ENCODE peak calls at places on chromosome 3, in seven cellular contexts. L is K562, Y is GM23248, N is MM.1S, G is mammary epithelial cell, S is neural progenitor cell, O is Karpas-422. A is an unnamed sample.

GRCh38 chr3:126424039-126424717 is 29.5 kb downstream of the CFAP100 start:
- DNase-seq in O (no peak), L (no peak), N (no peak), S (no peak), Y (no peak), G (no peak), A (no peak)

GRCh38 chr3:46845860-46846623 is 17.2 kb downstream of the MYL3 start:
- DNase-seq in O (peak; percentile 91), G (peak; percentile 18), L (peak; percentile 67), N (peak; percentile 31), S (peak; percentile 81), Y (peak; percentile 95), A (no peak)

GRCh38 chr3:100257601-100258000 is 3.2 kb upstream of the TBC1D23 start:
- DNase-seq in L (peak; percentile 46), S (no peak), N (no peak), Y (peak; percentile 88), O (no peak), G (no peak), A (no peak)

GRCh38 chr3:33063651-33064051 is 33.3 kb downstream of the GLB1 start:
- DNase-seq in L (no peak), O (no peak), G (no peak), Y (peak; percentile 82), N (peak; percentile 41), S (no peak), A (no peak)

GRCh38 chr3:177284383-177284881 is 87.2 kb upstream of the TBL1XR1 start:
- DNase-seq in Y (peak; percentile 60), O (no peak), N (no peak), G (no peak), S (peak; percentile 48), L (peak; percentile 91), A (no peak)

GRCh38 chr3:39067286-39067685 is 15.5 kb downstream of the WDR48 start:
- DNase-seq in G (peak; percentile 66), L (no peak), Y (peak; percentile 29), N (no peak), S (no peak), O (no peak), A (no peak)

GRCh38 chr3:21718943-21719591 is 31.9 kb downstream of the ZNF385D start:
- DNase-seq in N (no peak), Y (no peak), G (no peak), S (peak; percentile 21), L (no peak), O (no peak), A (no peak)

GRCh38 chr3:167671878-167672427 is 18.2 kb upstream of the WDR49 start:
- DNase-seq in N (no peak), S (no peak), Y (no peak), G (no peak), L (no peak), O (no peak), A (no peak)

GRCh38 chr3:59451800-59452741 is 402.2 kb upstream of the CFAP20DC start:
- DNase-seq in Y (no peak), S (no peak), G (no peak), N (no peak), L (no peak), O (no peak), A (no peak)

GRCh38 chr3:149589332-149589731 is 68.5 kb downstream of the WWTR1 start:
- DNase-seq in N (no peak), G (no peak), Y (peak; percentile 91), O (no peak), S (no peak), L (no peak), A (no peak)

GRCh38 chr3:149588909-149589308 is 68.9 kb downstream of the WWTR1 start:
- DNase-seq in L (no peak), N (no peak), G (no peak), Y (no peak), S (no peak), O (no peak), A (no peak)

GRCh38 chr3:149592758-149593240 is 65.0 kb downstream of the WWTR1 start:
- DNase-seq in N (no peak), Y (no peak), S (peak; percentile 31), O (no peak), G (peak; percentile 66), L (no peak), A (no peak)

GRCh38 chr3:149593416-149594160 is 64.2 kb downstream of the WWTR1 start:
- DNase-seq in L (no peak), G (no peak), S (peak; percentile 75), Y (no peak), N (no peak), O (no peak), A (no peak)

DNA sequence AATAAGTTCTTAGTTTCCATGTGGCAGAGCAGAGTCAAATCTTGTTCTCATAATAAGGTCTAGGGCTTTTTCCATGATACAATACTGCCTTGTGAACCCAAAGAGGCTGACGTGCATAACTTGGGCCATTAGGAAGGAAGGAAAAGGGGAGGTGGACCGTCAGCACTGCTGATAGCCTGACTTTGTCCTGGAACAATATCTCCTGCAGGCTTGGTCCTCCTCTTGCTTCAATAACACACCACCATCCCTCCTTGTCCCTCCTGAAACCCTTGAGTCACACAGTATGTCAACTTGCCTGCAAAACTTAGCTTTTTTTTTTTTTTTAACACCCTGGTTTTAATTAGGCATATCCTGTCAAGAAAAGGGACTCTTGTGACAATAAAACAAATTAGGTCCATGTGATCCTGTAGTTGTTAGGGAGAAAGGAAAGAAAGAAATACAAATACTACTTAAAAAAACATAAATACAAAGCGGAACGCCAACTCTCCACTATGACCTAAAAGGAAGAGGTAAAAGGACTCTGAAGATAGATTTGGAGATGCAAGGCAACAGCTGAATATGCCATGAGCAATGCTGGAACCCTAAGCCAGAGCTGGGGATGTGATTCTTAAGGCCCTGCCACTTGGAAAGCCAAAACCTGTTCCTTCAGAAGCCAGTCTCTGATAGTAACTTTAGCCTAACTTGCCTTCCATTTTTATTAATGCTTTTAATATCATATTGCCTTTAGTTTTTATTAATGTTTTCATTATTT is 67.0 kb downstream of the WWTR1 start:
- DNase-seq in G (no peak), L (no peak), Y (no peak), S (no peak), O (no peak), N (no peak), A (no peak)
- H3K9ac ChIP-seq in G (no peak overlapping the region), L (no peak overlapping the region), Y (no peak overlapping the region), S (no peak overlapping the region), O (no peak overlapping the region), N (no peak overlapping the region), A (no peak overlapping the region)

GRCh38 chr3:3200632-3201212 is 21.2 kb upstream of the CRBN start:
- DNase-seq in N (peak; percentile 87), S (peak; percentile 80), L (peak; percentile 71), G (peak; percentile 46), O (peak; percentile 83), Y (peak; percentile 82), A (no peak)

GRCh38 chr3:3196148-3196861 is 16.8 kb upstream of the CRBN start:
- DNase-seq in S (peak; percentile 48), N (peak; percentile 26), G (no peak), O (peak; percentile 59), Y (peak; percentile 25), L (peak; percentile 49), A (no peak)

GRCh38 chr3:3201584-3201983 is 22.1 kb upstream of the CRBN start:
- DNase-seq in G (no peak), L (no peak), O (no peak), N (peak; percentile 90), S (no peak), Y (no peak), A (no peak)
- H3K4me2 ChIP-seq in G (no peak overlapping the region), L (no peak overlapping the region), O (no peak overlapping the region), N (peak overlapping the region; percentile 65), S (no peak overlapping the region), Y (no peak overlapping the region), A (no peak overlapping the region)

GRCh38 chr3:125117631-125118191 is 61.9 kb upstream of the HEG1 start:
- DNase-seq in O (no peak), N (no peak), S (no peak), G (no peak), L (no peak), Y (no peak), A (no peak)
- H3K27ac ChIP-seq in O (peak overlapping the region; percentile 96), N (no peak overlapping the region), S (no peak overlapping the region), G (no peak overlapping the region), L (no peak overlapping the region), Y (no peak overlapping the region), A (no peak overlapping the region)

GRCh38 chr3:58008140-58009025 is at the start of gene FLNB:
- DNase-seq in O (peak; percentile 92), G (peak; percentile 66), L (peak; percentile 80), N (peak; percentile 77), S (peak; percentile 91), Y (peak; percentile 88), A (no peak)
- H3K9ac ChIP-seq in O (peak within 1 kb of the TSS; percentile 82), G (peak within 1 kb of the TSS; percentile 75), L (peak within 1 kb of the TSS; percentile 97), N (peak within 1 kb of the TSS; percentile 35), S (peak within 1 kb of the TSS; percentile 48), Y (peak within 1 kb of the TSS; percentile 93), A (peak within 1 kb of the TSS; percentile 85)

GRCh38 chr3:150144309-150144708 is 173.6 kb upstream of the PFN2 start:
- DNase-seq in O (no peak), S (no peak), N (no peak), L (no peak), G (no peak), Y (no peak), A (no peak)

GRCh38 chr3:150147776-150148175 is 177.1 kb upstream of the PFN2 start:
- DNase-seq in O (no peak), N (no peak), S (no peak), Y (peak; percentile 38), G (no peak), L (no peak), A (no peak)

GRCh38 chr3:150149651-150150051 is 179.0 kb upstream of the PFN2 start:
- DNase-seq in L (no peak), O (no peak), S (no peak), Y (peak; percentile 97), G (peak; percentile 40), N (no peak), A (no peak)

GRCh38 chr3:150145659-150146058 is 175.0 kb upstream of the PFN2 start:
- DNase-seq in N (no peak), O (no peak), S (no peak), Y (peak; percentile 9), G (no peak), L (no peak), A (no peak)

DNA sequence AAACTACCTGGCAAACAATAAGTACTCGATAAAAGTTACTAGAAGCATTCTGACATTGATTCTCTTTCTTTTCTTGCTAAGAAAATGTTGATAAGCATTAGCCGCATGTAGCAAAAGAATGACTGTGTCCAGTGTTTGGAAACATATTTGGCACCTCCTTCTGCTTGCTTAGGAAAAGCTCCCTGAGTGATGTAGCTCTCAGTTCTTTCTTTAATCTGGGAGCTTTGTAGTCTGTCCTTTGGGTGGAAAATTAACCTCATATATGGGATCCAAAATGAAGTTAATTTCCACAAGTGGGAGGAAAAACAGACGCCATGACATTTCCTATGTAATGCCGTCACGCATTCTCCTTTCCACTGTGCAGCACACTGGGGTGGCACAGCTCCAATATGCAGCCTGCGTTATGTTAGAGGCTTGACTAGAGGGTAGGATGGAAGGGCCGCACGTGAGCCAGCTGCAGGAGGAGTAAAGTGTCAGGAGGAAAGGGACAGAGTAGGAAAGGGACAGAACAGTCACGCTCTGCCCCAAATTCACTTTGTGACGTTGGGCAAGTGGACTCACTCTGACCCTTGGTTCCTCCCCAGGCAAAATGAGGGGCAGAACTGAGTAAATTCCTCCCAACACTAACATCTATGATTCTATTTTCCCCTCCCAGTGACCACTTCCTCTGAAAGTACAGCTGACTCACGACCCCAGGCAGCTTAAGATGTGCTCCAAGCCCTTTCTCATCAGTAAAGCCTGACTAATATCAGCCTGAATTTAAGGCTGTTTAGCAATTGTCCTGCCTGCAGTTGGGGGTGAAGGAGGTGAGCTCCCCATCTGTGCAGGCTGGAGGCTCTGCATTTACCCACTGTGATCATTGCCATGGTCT is 176.4 kb upstream of the PFN2 start:
- DNase-seq in Y (peak; percentile 96), G (peak; percentile 82), N (no peak), L (no peak), S (no peak), O (no peak), A (peak; percentile 26)
- H3K4me2 ChIP-seq in Y (peak overlapping the region; percentile 85), G (peak overlapping the region; percentile 38), N (no peak overlapping the region), L (no peak overlapping the region), S (no peak overlapping the region), O (no peak overlapping the region), A (peak overlapping the region; percentile 73)